ENCODE peak calls at places on chromosomes 16 and 17, in seven cellular contexts. U is lower lobe of right lung, X is cardiac muscle cell, A is HFF-Myc, M is PC-9, C is A549, D is hepatocyte. L is an unnamed sample.

GRCh38 chr16:79864781-79865391 is 264.3 kb upstream of the MAF start:
- DNase-seq in U (no peak), X (peak; percentile 19), A (no peak), M (no peak), C (no peak), D (no peak), L (no peak)

GRCh38 chr17:61002316-61002736 is 324.7 kb downstream of the BCAS3 start:
- DNase-seq in U (no peak), X (peak; percentile 55), A (peak; percentile 30), M (no peak), C (peak; percentile 7), D (peak; percentile 63), L (peak; percentile 45)

GRCh38 chr16:17258848-17259713 is 211.7 kb downstream of the XYLT1 start:
- DNase-seq in U (no peak), X (no peak), A (no peak), M (no peak), C (peak; percentile 12), D (no peak), L (no peak)

GRCh38 chr17:59830007-59830630 is 62.6 kb downstream of the TUBD1 start:
- DNase-seq in U (no peak), X (no peak), A (no peak), M (no peak), C (no peak), D (no peak), L (no peak)

GRCh38 chr16:19499006-19499405 is 22.9 kb downstream of the GDE1 start:
- DNase-seq in U (no peak), X (no peak), A (no peak), M (no peak), C (no peak), D (no peak), L (no peak)

GRCh38 chr17:57993471-57994365 is 5.7 kb upstream of the VEZF1 start:
- DNase-seq in U (no peak), X (no peak), A (no peak), M (no peak), C (no peak), D (no peak), L (no peak)

GRCh38 chr17:17104494-17104893 is 62.2 kb downstream of the MPRIP start:
- DNase-seq in U (no peak), X (no peak), A (no peak), M (no peak), C (no peak), D (no peak), L (no peak)

GRCh38 chr17:17305282-17305801 is 2.2 kb downstream of the NT5M start:
- DNase-seq in U (no peak), X (peak; percentile 36), A (no peak), M (no peak), C (no peak), D (no peak), L (no peak)

GRCh38 chr16:86874141-86874540 is 295.8 kb downstream of the FOXL1 start:
- DNase-seq in U (no peak), X (peak; percentile 62), A (no peak), M (peak; percentile 2), C (no peak), D (peak; percentile 52), L (no peak)

GRCh38 chr17:14950216-14950615 is 314.9 kb downstream of the PMP22 start:
- DNase-seq in U (no peak), X (no peak), A (peak; percentile 11), M (no peak), C (no peak), D (no peak), L (no peak)

GRCh38 chr17:64357191-64357981 is 33.3 kb downstream of the PECAM1 start:
- DNase-seq in U (no peak), X (no peak), A (peak; percentile 99), M (no peak), C (no peak), D (no peak), L (peak; percentile 99)

GRCh38 chr17:68389041-68389440 is 68.3 kb downstream of the WIPI1 start:
- DNase-seq in U (no peak), X (no peak), A (no peak), M (no peak), C (no peak), D (no peak), L (no peak)

GRCh38 chr16:2587891-2588565 is 50.2 kb downstream of the PDPK1 start:
- DNase-seq in U (peak; percentile 25), X (no peak), A (no peak), M (no peak), C (no peak), D (no peak), L (no peak)

GRCh38 chr16:2584742-2585650 is 47.2 kb downstream of the PDPK1 start:
- DNase-seq in U (peak; percentile 36), X (no peak), A (no peak), M (no peak), C (no peak), D (no peak), L (no peak)

GRCh38 chr16:2585651-2586081 is 47.8 kb downstream of the PDPK1 start:
- DNase-seq in U (no peak), X (no peak), A (no peak), M (no peak), C (no peak), D (no peak), L (no peak)

GRCh38 chr16:2586901-2587480 is 49.2 kb downstream of the PDPK1 start:
- DNase-seq in U (peak; percentile 42), X (no peak), A (no peak), M (no peak), C (no peak), D (no peak), L (no peak)

GRCh38 chr16:2586241-2586640 is 48.4 kb downstream of the PDPK1 start:
- DNase-seq in U (peak; percentile 32), X (no peak), A (no peak), M (no peak), C (no peak), D (no peak), L (no peak)
- TF ChIP-seq CTCF in U (no peak), X (peak; percentile 21), A (peak; percentile 27), M (no peak), C (no peak), D (no peak), L (no peak)

GRCh38 chr17:80939151-80940145 is 52.2 kb upstream of the CHMP6 start:
- DNase-seq in U (no peak), X (no peak), A (no peak), M (no peak), C (no peak), D (no peak), L (no peak)

GRCh38 chr17:80938556-80938955 is 53.1 kb upstream of the CHMP6 start:
- DNase-seq in U (no peak), X (no peak), A (no peak), M (no peak), C (no peak), D (no peak), L (no peak)

GRCh38 chr17:80935526-80935925 is 56.1 kb upstream of the CHMP6 start:
- DNase-seq in U (no peak), X (no peak), A (no peak), M (no peak), C (no peak), D (no peak), L (no peak)

GRCh38 chr17:80936218-80936617 is 55.4 kb upstream of the CHMP6 start:
- DNase-seq in U (no peak), X (no peak), A (no peak), M (no peak), C (no peak), D (no peak), L (no peak)

DNA sequence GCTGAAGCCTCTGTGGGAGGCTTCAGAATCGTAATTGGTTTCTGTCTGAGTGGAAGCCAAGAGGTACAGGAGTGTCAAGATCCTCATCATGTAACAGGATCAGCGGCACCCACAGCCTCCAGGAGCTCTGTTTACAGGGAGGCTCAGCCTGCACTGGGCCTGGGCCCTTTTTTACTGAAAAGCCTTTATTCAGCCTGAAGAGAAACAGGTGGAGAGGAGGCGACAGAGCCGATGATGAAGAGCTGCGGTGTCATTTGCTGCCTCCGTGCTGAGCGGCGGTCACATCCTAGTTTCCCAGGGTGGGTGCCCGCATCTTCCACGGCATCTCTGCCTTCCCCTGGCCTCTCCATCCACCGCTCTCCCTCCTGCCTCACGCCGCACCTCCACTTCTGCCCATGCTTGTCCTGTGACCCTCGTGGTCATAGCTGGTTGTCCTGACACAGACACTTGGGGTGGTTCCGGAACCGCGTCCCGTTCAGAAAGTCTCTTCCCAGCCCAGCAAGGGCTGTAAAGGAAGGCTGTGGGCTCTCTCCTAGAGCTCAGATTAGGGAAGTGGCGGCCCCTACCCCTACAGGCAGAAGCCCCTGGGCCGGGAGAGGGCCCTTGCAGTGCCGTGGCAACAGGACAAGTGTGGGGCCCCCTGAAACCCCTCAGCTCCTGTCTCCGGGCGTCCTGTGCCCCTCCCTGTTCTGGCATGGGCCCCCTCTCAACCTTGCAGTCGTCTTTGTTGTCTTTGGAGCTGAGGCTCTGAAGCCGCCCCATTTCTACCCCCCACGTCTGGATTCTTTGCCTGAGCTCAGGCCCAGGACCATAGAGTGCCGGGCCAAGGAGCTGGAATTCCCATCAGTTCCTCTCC is 53.9 kb upstream of the CHMP6 start:
- DNase-seq in U (no peak), X (no peak), A (no peak), M (no peak), C (no peak), D (no peak), L (no peak)
- H3K4me3 ChIP-seq in U (no peak overlapping the region), X (no peak overlapping the region), A (no peak overlapping the region), M (no peak overlapping the region), C (no peak overlapping the region), D (no peak overlapping the region), L (no peak overlapping the region)

DNA sequence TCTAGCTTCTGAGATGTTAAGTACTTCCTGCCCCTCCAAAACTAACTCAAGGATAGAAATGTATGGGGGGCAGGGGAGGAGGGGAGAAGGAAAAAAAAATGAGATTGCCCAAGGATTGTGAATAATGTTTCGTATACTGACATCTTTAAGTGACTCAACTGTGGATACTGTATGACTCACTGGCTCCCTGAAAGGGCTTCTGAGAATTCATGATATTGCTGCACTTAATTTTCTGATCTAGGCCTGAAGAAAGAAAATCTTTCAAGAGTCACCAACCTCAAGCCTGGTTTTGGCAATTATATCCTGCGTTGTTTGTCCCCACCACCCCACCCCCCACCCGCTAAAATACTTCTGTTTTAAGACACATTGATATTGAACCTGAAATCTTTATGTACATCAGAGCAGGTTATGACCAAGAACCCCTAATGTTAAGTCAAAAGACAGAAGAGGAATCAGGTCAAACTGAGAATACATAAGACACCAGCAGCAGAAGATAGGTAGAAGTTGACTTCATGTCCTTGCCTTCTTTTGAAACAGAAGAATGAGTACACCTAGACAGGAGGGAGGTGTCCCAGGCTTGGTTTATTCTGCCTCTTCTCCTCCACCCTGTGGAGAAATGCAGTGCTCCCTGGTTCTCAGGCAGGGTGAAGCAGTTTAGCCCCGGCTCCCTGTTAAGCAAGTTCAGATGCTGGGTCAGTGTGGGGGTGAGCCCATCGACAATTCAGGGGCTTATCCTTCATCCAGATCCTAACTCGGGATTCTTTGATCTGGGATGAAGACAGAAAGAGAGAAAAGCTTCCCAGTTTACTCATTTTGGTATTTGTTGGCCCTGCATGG is 3.3 kb upstream of the FBXL20 start:
- DNase-seq in U (no peak), X (no peak), A (peak; percentile 35), M (no peak), C (peak; percentile 80), D (no peak), L (peak; percentile 60)
- TF ChIP-seq CTCF in U (no peak), X (no peak), A (no peak), M (no peak), C (no peak), D (no peak), L (no peak)

DNA sequence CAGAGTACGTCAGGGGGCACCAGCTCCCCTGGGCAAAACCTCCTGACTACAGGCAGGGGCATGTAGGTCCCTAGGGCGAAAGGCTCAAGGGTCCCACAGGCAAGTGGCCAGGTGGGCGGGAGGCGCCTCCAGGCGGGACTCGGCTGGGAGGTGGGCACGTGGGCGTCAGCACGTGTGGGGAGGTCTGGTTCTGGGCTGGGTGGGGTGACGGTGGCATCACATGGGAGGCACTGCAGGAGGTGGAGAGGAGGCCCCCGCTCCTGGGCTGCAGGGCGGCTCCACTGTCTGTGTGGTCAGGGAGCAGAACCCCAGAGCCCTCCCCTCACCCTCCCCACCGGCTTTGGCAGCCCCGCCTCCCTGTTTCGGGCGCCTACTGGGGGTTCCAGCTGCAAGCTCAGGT is 52.7 kb downstream of the ACTG1 start:
- DNase-seq in U (no peak), X (no peak), A (no peak), M (no peak), C (no peak), D (no peak), L (no peak)
- H3K4me3 ChIP-seq in U (no peak overlapping the region), X (no peak overlapping the region), A (no peak overlapping the region), M (no peak overlapping the region), C (no peak overlapping the region), D (no peak overlapping the region), L (no peak overlapping the region)

L was measured in AG09309.